ENCODE peak calls at places on chromosomes 5 and 9, in five cellular contexts. T is cardiac muscle cell, K is heart right ventricle, J is heart left ventricle, F is Peyer's patch. R is an unnamed sample.
A peak's percentile ranks its signal among the peaks of the same experiment; 100 is the strongest.

GRCh38 chr5:167992868-167993267 is 298.6 kb upstream of the WWC1 start:
- DNase-seq in T (no peak), K (no peak), J (no peak), F (no peak), R (no peak)

GRCh38 chr9:18499987-18500386 is 26.0 kb downstream of the ADAMTSL1 start:
- DNase-seq in T (peak; percentile 53), K (no peak), J (no peak), F (no peak), R (no peak)

GRCh38 chr9:120839146-120839545 is 3.6 kb downstream of the PSMD5 start:
- DNase-seq in T (no peak), K (no peak), J (no peak), F (no peak), R (no peak)

GRCh38 chr9:121071356-121071755 is 3.4 kb upstream of the CNTRL start:
- DNase-seq in T (no peak), K (no peak), J (no peak), F (no peak), R (no peak)

GRCh38 chr5:62767650-62768049 is 189.0 kb downstream of the LRRC70 start:
- DNase-seq in T (no peak), K (no peak), J (no peak), F (no peak), R (no peak)

GRCh38 chr5:31809037-31809910 is 170.3 kb downstream of the PDZD2 start:
- DNase-seq in T (peak; percentile 79), K (peak; percentile 65), J (peak; percentile 71), F (peak; percentile 17), R (no peak)

GRCh38 chr5:1785984-1786383 is 13.7 kb downstream of the MRPL36 start:
- DNase-seq in T (no peak), K (no peak), J (no peak), F (no peak), R (no peak)

GRCh38 chr9:27619743-27620142 is 46.5 kb upstream of the C9orf72 start:
- DNase-seq in T (no peak), K (no peak), J (no peak), F (no peak), R (no peak)

GRCh38 chr5:23482642-23483041 is 24.8 kb upstream of the PRDM9 start:
- DNase-seq in T (no peak), K (no peak), J (no peak), F (no peak), R (no peak)

GRCh38 chr9:131630206-131630831 is 85.0 kb downstream of the PRRT1B start:
- DNase-seq in T (no peak), K (no peak), J (no peak), F (peak; percentile 51), R (no peak)

GRCh38 chr5:73031839-73032238 is 76.0 kb downstream of the FCHO2 start:
- DNase-seq in T (peak; percentile 24), K (peak; percentile 21), J (no peak), F (no peak), R (no peak)

GRCh38 chr9:120931278-120932085 is 4.9 kb upstream of the TRAF1 start:
- DNase-seq in T (no peak), K (no peak), J (peak; percentile 47), F (peak; percentile 69), R (no peak)

GRCh38 chr9:136443087-136443486 is 3.4 kb upstream of the INPP5E start:
- DNase-seq in T (no peak), K (no peak), J (no peak), F (no peak), R (no peak)

GRCh38 chr5:1277781-1278180 is 17.1 kb downstream of the TERT start:
- DNase-seq in T (no peak), K (no peak), J (no peak), F (no peak), R (no peak)

DNA sequence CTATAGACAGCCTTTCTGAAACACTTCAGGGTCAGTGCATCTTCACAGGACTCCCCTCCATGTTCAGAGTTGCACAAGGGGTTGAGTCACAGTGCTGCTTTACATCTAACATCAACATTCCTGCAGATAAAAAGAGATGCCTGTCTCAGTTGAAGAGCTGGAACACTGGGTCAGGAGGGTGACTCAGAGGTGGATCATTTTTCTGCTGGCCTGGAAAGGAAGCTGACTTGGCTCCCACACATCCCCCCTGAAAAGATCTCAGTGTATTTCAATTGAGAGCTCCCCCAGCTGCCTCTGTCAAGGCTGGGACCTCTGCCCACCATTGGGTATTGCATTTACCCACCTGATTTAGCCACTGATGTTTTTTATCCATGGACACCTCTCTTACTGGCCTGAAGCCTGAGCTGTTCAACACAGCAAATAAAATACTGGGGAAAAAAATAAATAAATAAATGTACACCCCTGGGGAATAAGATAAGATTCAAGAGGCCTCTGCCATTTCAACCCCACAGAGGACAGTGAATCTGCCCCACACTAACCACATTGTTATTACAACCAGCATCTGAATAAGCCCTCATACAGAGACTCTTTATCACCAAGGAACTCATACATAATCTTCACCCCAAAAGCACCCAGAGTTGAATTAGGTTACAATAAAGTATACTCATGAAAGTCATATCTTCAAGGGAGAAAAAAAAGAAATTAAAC is 716.4 kb downstream of the SEMA5A start:
- DNase-seq in T (peak; percentile 5), K (no peak), J (no peak), F (no peak), R (no peak)
- H3K9me3 ChIP-seq in T (no peaks in the 10 kb centered on the region), K (no peaks in the 10 kb centered on the region), J (no peaks in the 10 kb centered on the region), F (no peaks in the 10 kb centered on the region), R (no peaks in the 10 kb centered on the region)

DNA sequence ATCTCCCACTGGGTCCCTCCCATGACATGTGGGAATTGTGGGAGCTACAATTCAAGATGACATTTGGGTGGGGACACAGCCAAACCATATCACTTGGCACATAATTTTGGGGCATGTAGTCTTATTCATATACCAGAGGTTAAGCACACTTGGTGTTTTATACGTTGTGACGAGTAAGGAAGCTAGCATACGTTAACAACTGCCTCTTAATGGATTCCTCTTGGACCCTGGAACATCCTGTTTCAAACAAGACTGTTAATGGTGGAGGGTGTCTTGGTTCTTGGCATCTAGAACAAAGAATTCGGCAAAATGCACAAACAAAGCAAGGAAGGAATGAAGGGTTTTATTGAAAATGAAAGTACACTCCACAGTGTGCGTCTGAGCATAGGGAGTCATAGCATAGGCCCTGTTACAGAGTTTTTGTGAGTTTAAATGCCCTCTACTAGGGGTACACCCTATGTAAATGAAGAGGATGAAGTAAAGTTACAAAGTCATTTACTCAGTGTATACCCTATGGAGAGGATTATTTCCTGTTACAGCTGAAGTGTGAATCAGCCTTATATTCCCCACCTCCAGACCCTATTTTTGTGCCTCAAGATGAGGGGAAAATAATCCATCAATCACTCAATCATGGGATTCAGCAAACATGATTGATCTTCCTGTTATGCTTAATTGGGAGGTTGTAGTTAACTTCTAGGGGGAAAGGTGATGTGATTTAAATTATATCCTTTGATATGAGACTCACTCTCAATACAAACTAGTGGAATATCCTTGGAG is 84.7 kb upstream of the MYO10 start:
- DNase-seq in T (no peak), K (no peak), J (no peak), F (no peak), R (no peak)
- H3K9me3 ChIP-seq in T (no peaks in the 10 kb centered on the region), K (no peaks in the 10 kb centered on the region), J (no peaks in the 10 kb centered on the region), F (no peaks in the 10 kb centered on the region), R (no peaks in the 10 kb centered on the region)

DNA sequence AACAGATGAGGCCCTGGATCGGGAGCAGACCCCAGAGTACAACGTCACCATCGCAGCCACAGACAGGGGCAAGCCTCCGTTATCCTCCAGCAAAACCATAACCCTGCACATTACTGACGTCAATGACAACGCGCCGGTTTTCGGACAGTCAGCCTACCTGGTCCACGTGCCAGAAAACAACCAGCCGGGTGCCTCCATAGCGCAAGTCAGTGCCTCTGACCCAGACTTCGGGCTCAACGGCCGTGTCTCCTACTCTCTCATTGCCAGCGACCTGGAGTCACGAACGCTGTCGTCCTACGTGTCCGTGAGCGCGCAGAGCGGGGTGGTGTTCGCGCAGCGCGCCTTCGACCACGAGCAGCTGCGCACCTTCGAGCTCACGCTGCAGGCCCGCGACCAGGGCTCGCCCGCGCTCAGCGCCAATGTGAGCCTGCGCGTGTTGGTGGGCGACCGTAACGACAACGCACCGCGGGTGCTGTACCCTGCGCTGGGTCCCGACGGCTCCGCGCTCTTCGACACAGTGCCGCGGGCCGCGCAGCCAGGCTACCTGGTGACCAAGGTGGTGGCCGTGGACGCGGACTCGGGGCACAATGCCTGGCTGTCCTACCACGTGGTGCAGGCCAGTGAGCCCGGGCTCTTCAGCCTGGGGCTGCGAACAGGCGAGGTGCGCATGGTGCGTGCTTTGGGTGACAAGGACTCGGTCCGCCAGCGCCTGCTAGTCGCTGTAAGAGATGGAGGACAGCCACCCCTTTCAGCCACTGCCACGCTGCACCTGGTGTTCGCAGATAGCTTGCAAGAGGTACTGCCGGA is 1.6 kb upstream of the PCDHGA11 start:
- DNase-seq in T (no peak), K (no peak), J (no peak), F (no peak), R (no peak)
- H3K9me3 ChIP-seq in T (peaks cover 23% of the 10 kb centered on the region), K (peaks cover 8% of the 10 kb centered on the region), J (peaks cover 85% of the 10 kb centered on the region), F (peaks cover 46% of the 10 kb centered on the region), R (no peaks in the 10 kb centered on the region)

GRCh38 chr5:14128079-14128478 is 15.1 kb upstream of the TRIO start:
- DNase-seq in T (no peak), K (no peak), J (no peak), F (no peak), R (no peak)
- H3K9me3 ChIP-seq in T (no peaks in the 10 kb centered on the region), K (no peaks in the 10 kb centered on the region), J (no peaks in the 10 kb centered on the region), F (no peaks in the 10 kb centered on the region), R (no peaks in the 10 kb centered on the region)

DNA sequence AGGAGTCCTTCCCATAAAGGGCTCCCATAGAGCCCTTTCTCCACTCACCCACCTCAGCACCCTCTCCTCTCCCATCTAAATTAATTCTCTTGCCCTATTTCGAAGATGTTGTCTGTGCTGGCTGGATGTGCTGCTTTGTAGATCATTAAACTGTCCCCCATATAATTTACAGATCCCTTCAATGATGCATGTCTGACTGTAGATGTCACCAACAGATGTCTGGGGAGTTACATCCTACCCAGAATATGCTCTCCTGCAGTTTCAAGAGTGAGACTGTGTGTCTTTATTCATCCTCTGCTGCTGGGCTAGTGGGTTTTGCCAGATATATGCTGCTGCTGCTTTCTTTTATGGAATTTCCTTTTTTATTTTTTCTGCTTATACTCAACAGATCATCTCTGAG is 351.2 kb downstream of the MLLT3 start:
- DNase-seq in T (no peak), K (no peak), J (no peak), F (no peak), R (no peak)
- H3K9me3 ChIP-seq in T (no peaks in the 10 kb centered on the region), K (no peaks in the 10 kb centered on the region), J (no peaks in the 10 kb centered on the region), F (no peaks in the 10 kb centered on the region), R (no peaks in the 10 kb centered on the region)

GRCh38 chr9:40926404-40927259 is 201.8 kb downstream of the FOXD4L6 start:
- DNase-seq in T (no peak), K (no peak), J (no peak), F (no peak), R (no peak)
- H3K9me3 ChIP-seq in T (peaks cover 48% of the 10 kb centered on the region), K (peaks cover 8% of the 10 kb centered on the region), J (peaks cover 87% of the 10 kb centered on the region), F (peaks cover 26% of the 10 kb centered on the region), R (peaks cover 10% of the 10 kb centered on the region)

DNA sequence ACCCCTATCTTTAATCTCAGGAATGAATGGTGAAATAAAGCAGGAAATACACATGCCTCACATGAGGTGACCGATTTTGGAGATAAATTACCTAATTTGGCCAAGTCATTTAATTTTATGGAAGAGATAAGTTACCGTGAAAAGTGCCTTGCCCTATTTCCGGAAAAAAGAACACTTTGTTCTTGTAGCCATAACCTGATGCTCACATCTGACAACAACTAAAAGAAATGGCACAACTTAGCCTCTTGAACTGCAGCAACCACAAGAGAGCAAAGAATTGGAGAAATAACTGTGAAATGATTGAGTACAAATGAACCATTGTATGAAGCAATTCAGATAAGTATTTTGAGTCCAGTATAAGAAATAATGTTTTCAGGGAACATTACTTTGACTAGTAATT is 628.1 kb upstream of the TYRP1 start:
- DNase-seq in T (no peak), K (no peak), J (no peak), F (no peak), R (no peak)
- H3K9me3 ChIP-seq in T (no peaks in the 10 kb centered on the region), K (no peaks in the 10 kb centered on the region), J (no peaks in the 10 kb centered on the region), F (no peaks in the 10 kb centered on the region), R (no peaks in the 10 kb centered on the region)

GRCh38 chr9:112997236-112997941 is 14.6 kb downstream of the ZNF883 start:
- DNase-seq in T (no peak), K (no peak), J (no peak), F (no peak), R (no peak)
- H3K9me3 ChIP-seq in T (peaks cover 8% of the 10 kb centered on the region), K (no peaks in the 10 kb centered on the region), J (peaks cover 98% of the 10 kb centered on the region), F (peaks cover 4% of the 10 kb centered on the region), R (peaks cover 23% of the 10 kb centered on the region)